ENCODE peak calls at places on chromosomes 11 and 22, in six cellular contexts. B is body of pancreas, I is H9, E is heart right ventricle, C is thyroid gland, U is ovary. V is an unnamed sample.

GRCh38 chr11:3123761-3124733 is 41.1 kb downstream of the OSBPL5 start:
- DNase-seq in B (peak), I (no peak), E (peak), C (peak), U (peak), V (no peak)

GRCh38 chr22:29892315-29892714 is 9.3 kb downstream of the MTMR3 start:
- DNase-seq in B (no peak), I (no peak), E (no peak), C (no peak), U (no peak), V (no peak)

GRCh38 chr22:42967933-42968332 is 47.0 kb downstream of the PACSIN2 start:
- DNase-seq in B (no peak), I (no peak), E (peak), C (no peak), U (no peak), V (no peak)

GRCh38 chr11:101180481-101180880 is 50.9 kb upstream of the PGR start:
- DNase-seq in B (no peak), I (no peak), E (no peak), C (no peak), U (no peak), V (no peak)

GRCh38 chr11:108084811-108085210 is 36.6 kb upstream of the ACAT1 start:
- DNase-seq in B (no peak), I (no peak), E (no peak), C (no peak), U (no peak), V (no peak)

GRCh38 chr11:70174846-70175764 is 28.0 kb upstream of the FADD start:
- DNase-seq in B (no peak), I (peak), E (no peak), C (peak), U (no peak), V (no peak)

GRCh38 chr11:19774817-19775600 is 62.4 kb downstream of the NAV2 start:
- DNase-seq in B (no peak), I (no peak), E (no peak), C (no peak), U (no peak), V (no peak)

GRCh38 chr22:24133187-24133965 is 47.9 kb upstream of the SUSD2 start:
- DNase-seq in B (no peak), I (peak), E (no peak), C (no peak), U (no peak), V (no peak)

GRCh38 chr11:991034-991433 is 45.5 kb downstream of the MUC6 start:
- DNase-seq in B (no peak), I (no peak), E (no peak), C (no peak), U (no peak), V (no peak)

GRCh38 chr11:85946221-85946620 is 91.0 kb downstream of the CCDC83 start:
- DNase-seq in B (no peak), I (no peak), E (no peak), C (no peak), U (no peak), V (no peak)

DNA sequence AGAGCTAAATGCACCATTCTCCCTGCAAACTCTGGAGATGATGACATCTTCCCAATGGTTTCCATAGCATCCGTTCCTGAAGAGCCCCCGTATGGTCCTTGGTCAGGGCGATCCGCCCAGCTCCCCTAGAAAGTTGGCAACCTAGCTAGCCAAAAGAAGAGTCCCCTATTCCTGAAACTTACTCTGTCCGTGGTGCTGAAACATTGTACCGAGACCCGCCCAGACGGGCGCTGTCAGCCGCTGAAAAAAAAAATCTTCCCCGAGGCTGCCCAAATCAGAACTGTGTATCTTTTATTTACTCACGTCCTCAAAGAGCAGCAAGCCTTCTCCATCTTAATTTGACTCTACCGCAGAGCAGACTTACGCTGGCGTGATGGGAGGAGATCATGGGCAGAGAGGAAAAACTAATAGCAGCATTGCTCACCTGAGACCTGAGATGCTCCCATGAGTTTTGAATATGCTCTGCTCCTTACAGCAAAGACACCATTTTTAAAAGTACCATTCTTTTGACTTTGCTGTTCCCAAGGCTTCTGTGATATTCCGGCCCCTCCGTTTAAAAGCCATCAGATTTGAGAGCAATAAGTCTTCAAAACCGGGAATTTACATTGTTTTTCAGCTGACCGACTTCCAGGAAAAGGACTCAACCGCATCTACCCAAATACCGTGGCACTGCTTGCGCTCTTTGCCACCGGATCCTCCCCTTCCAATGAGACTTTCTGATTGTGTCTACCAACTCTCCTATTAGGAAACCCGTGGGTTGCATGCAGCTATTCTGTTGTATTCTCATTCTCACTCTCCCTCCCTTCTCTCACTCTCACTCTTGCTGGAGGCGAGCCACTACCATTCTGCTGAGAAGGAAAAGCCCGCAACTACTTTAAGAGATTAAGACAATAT is at the start of gene SLC17A6:
- DNase-seq in B (no peak), I (peak), E (peak), C (peak), U (no peak), V (no peak)
- H3K27ac ChIP-seq in B (no peak), I (no peak), E (no peak), C (no peak), U (no peak), V (no peak)

DNA sequence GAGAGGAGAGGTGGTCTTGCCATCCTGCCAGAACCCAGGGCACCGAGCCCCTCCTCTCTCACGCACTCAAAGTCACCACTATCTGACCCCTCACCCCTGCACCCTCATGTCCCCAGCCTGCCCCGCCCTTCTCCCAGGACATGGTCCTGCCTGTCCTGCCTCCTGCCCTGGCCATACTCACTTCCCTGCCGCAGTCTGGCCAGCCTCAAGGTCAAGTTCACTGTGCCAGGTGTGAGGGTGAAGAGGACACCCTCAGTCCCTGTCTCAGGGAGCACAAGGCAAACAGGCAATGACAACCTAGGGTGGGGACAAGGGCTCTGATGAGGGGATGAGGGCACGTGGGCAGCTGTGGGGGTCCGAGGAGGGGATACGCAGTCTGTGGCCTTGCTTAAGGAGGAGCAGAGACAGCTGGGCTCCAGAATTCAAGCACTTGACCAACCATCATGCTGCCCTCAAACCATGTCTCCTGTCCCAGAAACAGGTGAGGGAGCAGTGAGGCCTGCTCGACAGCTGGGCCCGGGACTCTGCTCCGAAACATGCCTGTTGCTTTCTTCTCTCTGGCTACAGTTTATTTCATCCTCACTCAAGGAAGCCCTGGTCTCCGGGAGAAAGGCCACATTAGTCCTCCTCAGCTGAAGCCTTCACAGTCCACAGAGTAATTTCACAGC is 36.6 kb downstream of the PDGFB start:
- DNase-seq in B (peak), I (peak), E (no peak), C (no peak), U (no peak), V (no peak)
- H3K27ac ChIP-seq in B (peak), I (no peak), E (no peak), C (no peak), U (no peak), V (no peak)

GRCh38 chr22:25751174-25751581 is 9.2 kb downstream of the MYO18B start:
- DNase-seq in B (no peak), I (no peak), E (no peak), C (no peak), U (no peak), V (no peak)
- H3K27ac ChIP-seq in B (no peak), I (no peak), E (peak), C (no peak), U (no peak), V (no peak)

DNA sequence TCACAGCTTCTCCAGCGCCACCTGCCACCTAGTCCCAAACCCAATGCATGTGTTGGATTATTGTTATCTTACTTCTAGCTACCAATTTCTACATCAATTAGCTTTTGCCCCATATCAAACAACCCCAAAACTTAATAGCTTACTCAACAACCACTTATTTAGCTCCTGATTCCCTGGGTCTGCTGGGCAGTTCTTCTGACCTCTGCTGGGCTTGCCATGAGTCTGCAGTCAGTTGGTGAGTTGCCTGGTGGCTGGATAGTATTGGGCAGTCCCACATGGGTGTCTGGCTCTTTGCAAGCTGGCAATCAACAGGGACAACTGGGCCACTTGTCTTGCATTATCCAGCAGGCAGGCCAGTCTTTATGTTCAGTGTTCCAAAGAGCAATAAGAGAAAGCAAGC is 13.6 kb upstream of the MS4A15 start:
- DNase-seq in B (no peak), I (no peak), E (no peak), C (no peak), U (no peak), V (no peak)
- H3K27ac ChIP-seq in B (no peak), I (no peak), E (no peak), C (no peak), U (no peak), V (no peak)

DNA sequence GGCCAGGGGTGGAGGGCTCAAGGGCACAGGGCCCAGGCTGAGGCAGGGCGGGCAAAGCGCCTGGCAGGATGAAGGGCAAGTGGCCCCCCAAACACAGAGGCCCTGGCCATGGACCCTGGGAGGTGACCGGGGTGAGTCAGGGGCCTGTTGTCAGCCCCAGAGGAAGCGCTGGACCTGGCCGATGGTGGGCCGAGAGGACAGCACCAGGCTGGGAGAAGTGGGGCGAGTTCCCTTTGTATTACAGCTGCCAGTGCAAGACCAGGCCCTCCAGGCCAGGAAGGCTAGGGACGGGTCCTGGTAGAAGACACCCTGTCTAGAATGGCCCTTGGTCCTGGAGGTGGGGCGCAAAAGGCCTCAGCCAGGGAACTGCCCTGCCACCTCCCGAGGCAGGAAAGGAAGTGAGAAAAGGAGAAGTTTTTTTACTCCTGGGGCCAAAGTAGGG is 12.8 kb downstream of the CXCR5 start:
- DNase-seq in B (no peak), I (no peak), E (peak), C (no peak), U (peak), V (no peak)
- H3K27ac ChIP-seq in B (no peak), I (no peak), E (no peak), C (no peak), U (peak), V (no peak)

GRCh38 chr11:96150609-96151008 is 192.4 kb downstream of the MAML2 start:
- DNase-seq in B (no peak), I (no peak), E (no peak), C (no peak), U (no peak), V (no peak)

GRCh38 chr11:96147186-96147585 is 195.8 kb downstream of the MAML2 start:
- DNase-seq in B (no peak), I (no peak), E (no peak), C (no peak), U (no peak), V (no peak)

GRCh38 chr11:96149743-96150555 is 193.0 kb downstream of the MAML2 start:
- DNase-seq in B (no peak), I (no peak), E (no peak), C (no peak), U (no peak), V (no peak)

GRCh38 chr11:96146765-96147164 is 196.2 kb downstream of the MAML2 start:
- DNase-seq in B (no peak), I (no peak), E (no peak), C (no peak), U (no peak), V (no peak)

DNA sequence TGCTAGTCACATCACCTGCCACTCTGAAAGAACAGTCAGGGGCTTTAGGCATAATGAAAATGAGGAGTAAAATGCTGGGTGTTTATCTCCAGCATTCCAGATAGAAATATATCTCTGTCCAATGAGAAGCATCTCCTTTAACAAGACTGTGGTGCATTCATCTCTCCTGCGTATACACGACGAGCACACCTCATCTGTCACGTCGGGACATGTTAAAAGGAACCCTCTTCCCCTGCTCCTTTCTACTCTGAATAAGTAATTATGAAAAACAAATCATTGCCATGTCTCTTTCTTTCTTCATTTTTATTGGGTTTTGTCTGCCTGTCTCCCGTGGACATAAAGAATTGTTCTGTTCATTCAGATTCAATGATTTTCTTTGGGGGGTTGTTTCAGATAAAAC is 195.1 kb downstream of the MAML2 start:
- DNase-seq in B (no peak), I (no peak), E (no peak), C (no peak), U (no peak), V (no peak)
- H3K27ac ChIP-seq in B (no peak), I (no peak), E (no peak), C (no peak), U (no peak), V (no peak)

GRCh38 chr11:123356539-123356938 is 73.5 kb upstream of the GRAMD1B start:
- DNase-seq in B (no peak), I (no peak), E (no peak), C (no peak), U (no peak), V (no peak)
- H3K27ac ChIP-seq in B (no peak), I (no peak), E (no peak), C (no peak), U (no peak), V (no peak)

V was measured in caudate nucleus.